ENCODE peak calls at places on chromosomes 6 and 20, in four cellular contexts. Y is pancreas; Z is OCI-LY7; A is effector memory CD4-positive, alpha-beta T cell. P is an unnamed sample.

GRCh38 chr6:56719310-56719709 is 76.6 kb upstream of the DST start:
- DNase-seq in A (no peak), Y (no peak), Z (no peak), P (no peak)

GRCh38 chr6:2396856-2397640 is 151.6 kb upstream of the GMDS start:
- DNase-seq in Z (no peak), Y (no peak), A (no peak), P (no peak)

GRCh38 chr20:61742097-61742805 is 323.4 kb downstream of the TAF4 start:
- DNase-seq in Z (peak; percentile 3), Y (no peak), A (no peak), P (no peak)

GRCh38 chr20:14521436-14521835 is 184.0 kb upstream of the FLRT3 start:
- DNase-seq in Y (no peak), A (no peak), Z (no peak), P (no peak)

GRCh38 chr6:105991561-105992314 is 94.4 kb upstream of the PRDM1 start:
- DNase-seq in A (no peak), Z (peak; percentile 31), Y (no peak), P (no peak)

GRCh38 chr6:153084393-153084792 is 46.7 kb downstream of the RGS17 start:
- DNase-seq in Y (no peak), Z (no peak), A (no peak), P (no peak)

GRCh38 chr20:44738779-44739477 is 6.7 kb upstream of the KCNK15 start:
- DNase-seq in Y (peak; percentile 85), A (peak; percentile 7), Z (peak; percentile 91), P (no peak)

GRCh38 chr20:52087471-52087870 is 104.1 kb downstream of the ZFP64 start:
- DNase-seq in A (no peak), Y (no peak), Z (no peak), P (no peak)

GRCh38 chr6:149847943-149848267 is 16.3 kb downstream of the LRP11 start:
- DNase-seq in A (no peak), Y (no peak), Z (no peak), P (no peak)

GRCh38 chr20:10079964-10080363 is 45.2 kb downstream of the ANKEF1 start:
- DNase-seq in Z (no peak), A (no peak), Y (no peak), P (no peak)

GRCh38 chr6:1336246-1336843 is 24.4 kb downstream of the FOXQ1 start:
- DNase-seq in A (no peak), Z (no peak), Y (peak; percentile 85), P (peak; percentile 83)

GRCh38 chr6:150250826-150251225 is 108.0 kb downstream of the PPP1R14C start:
- DNase-seq in Y (no peak), A (no peak), Z (no peak), P (no peak)

GRCh38 chr6:35213824-35214756 is at the start of gene SCUBE3:
- DNase-seq in Z (no peak), A (no peak), Y (peak; percentile 14), P (no peak)

GRCh38 chr6:11241793-11242201 is 9.3 kb upstream of the NEDD9 start:
- DNase-seq in Y (peak; percentile 81), A (no peak), Z (no peak), P (no peak)

GRCh38 chr6:10401632-10402223 is 13.1 kb downstream of the TFAP2A start:
- DNase-seq in Y (no peak), A (no peak), Z (no peak), P (no peak)

GRCh38 chr20:33351696-33352095 is 49.6 kb downstream of the CDK5RAP1 start:
- DNase-seq in Z (no peak), Y (no peak), A (no peak), P (no peak)

GRCh38 chr20:48738399-48739304 is 89.1 kb downstream of the PREX1 start:
- DNase-seq in Z (peak; percentile 39), Y (no peak), A (peak; percentile 21), P (no peak)

GRCh38 chr6:41584668-41585205 is 38.6 kb downstream of the FOXP4 start:
- DNase-seq in Y (peak; percentile 72), A (no peak), Z (no peak), P (no peak)

GRCh38 chr6:15336905-15337583 is 91.2 kb downstream of the JARID2 start:
- DNase-seq in Z (no peak), A (no peak), Y (no peak), P (no peak)

GRCh38 chr6:88263591-88263990 is 97.4 kb upstream of the CNR1 start:
- DNase-seq in Y (no peak), Z (no peak), A (no peak), P (no peak)

GRCh38 chr6:33692760-33693158 is 18.7 kb downstream of the UQCC2 start:
- DNase-seq in Y (no peak), A (peak; percentile 68), Z (no peak), P (no peak)

GRCh38 chr20:53883098-53883762 is 187.2 kb downstream of the BCAS1 start:
- DNase-seq in Y (no peak), A (no peak), Z (no peak), P (no peak)

GRCh38 chr6:127564761-127565160 is 12.2 kb upstream of the C6orf58 start:
- DNase-seq in Z (no peak), Y (no peak), A (no peak), P (no peak)

GRCh38 chr6:23013776-23014175 is 444.4 kb downstream of the HDGFL1 start:
- DNase-seq in A (no peak), Z (no peak), Y (no peak), P (no peak)

GRCh38 chr6:169723200-169723909 is 945 bp downstream of the PHF10 start:
- DNase-seq in A (peak; percentile 55), Y (peak; percentile 79), Z (peak; percentile 79), P (peak; percentile 93)

GRCh38 chr6:13953061-13953705 is 28.4 kb downstream of the RNF182 start:
- DNase-seq in A (no peak), Z (no peak), Y (no peak), P (no peak)

GRCh38 chr6:21590345-21590744 is 3.2 kb upstream of the SOX4 start:
- DNase-seq in A (no peak), Z (no peak), Y (no peak), P (no peak)

GRCh38 chr6:75202676-75203131 is 3.1 kb downstream of the COL12A1 start:
- DNase-seq in A (no peak), Z (no peak), Y (no peak), P (no peak)

GRCh38 chr20:15699431-15700146 is 873.7 kb downstream of the KIF16B start:
- DNase-seq in Z (peak; percentile 1), Y (no peak), A (no peak), P (no peak)

GRCh38 chr6:43842231-43842794 is 72.3 kb downstream of the VEGFA start:
- DNase-seq in A (no peak), Z (no peak), Y (no peak), P (no peak)
- H3K27ac ChIP-seq in A (no peak overlapping the region), Z (no peak overlapping the region), Y (no peak overlapping the region), P (no peak overlapping the region)

GRCh38 chr6:134689177-134689576 is 260.7 kb downstream of the ALDH8A1 start:
- DNase-seq in A (no peak), Z (no peak), Y (no peak), P (no peak)
- H3K27ac ChIP-seq in A (no peak overlapping the region), Z (no peak overlapping the region), Y (no peak overlapping the region), P (no peak overlapping the region)

GRCh38 chr6:97069363-97069762 is 144.8 kb downstream of the KLHL32 start:
- DNase-seq in Y (no peak), A (no peak), Z (no peak), P (no peak)

GRCh38 chr6:97066056-97066455 is 141.5 kb downstream of the KLHL32 start:
- DNase-seq in Z (no peak), Y (no peak), A (no peak), P (no peak)

GRCh38 chr6:97067045-97067444 is 142.5 kb downstream of the KLHL32 start:
- DNase-seq in Z (no peak), A (no peak), Y (no peak), P (no peak)

GRCh38 chr6:97064578-97064977 is 140.1 kb downstream of the KLHL32 start:
- DNase-seq in Z (no peak), Y (no peak), A (no peak), P (no peak)

DNA sequence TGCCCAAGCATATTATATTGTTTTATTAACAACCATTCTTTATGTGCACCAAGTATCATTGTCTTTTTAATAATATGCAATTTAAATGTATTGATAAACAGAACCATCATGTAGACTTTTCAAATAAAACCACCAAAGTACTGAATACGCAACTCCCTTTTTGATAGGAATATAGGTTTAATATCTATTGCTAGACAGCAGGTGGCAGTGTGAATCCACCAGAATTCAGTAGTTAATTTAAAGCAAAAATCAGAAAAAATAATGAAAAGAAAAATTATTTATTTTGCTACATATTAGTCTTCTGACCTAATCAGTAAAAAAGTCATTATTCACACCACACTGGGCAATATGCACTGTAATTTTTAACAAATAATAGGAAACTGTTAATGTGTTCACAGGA is 143.7 kb downstream of the KLHL32 start:
- DNase-seq in Z (peak; percentile 43), Y (no peak), A (no peak), P (no peak)
- H3K27ac ChIP-seq in Z (no peak overlapping the region), Y (no peak overlapping the region), A (no peak overlapping the region), P (no peak overlapping the region)

DNA sequence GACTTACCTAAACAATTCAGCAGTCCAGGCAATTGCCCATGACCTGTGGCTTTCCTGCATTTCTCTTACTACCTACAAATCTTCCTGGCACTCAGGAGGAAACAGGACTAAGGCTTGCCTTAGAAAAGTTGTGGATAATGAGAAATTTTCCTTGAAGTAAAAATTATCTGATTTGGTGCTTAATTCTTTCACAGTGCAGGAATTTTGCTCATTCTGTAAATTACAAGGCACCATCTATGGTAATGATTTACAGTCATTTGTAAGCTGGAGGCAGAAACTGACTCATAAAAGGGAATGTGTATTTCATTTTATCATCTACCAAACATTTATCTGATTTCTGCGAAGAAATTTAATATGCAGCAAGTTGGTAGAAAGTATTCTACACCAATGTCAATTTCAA is 211.5 kb upstream of the FKBP1C start:
- DNase-seq in A (no peak), Y (no peak), Z (no peak), P (no peak)
- H3K27ac ChIP-seq in A (no peak overlapping the region), Y (no peak overlapping the region), Z (no peak overlapping the region), P (no peak overlapping the region)

P was measured in esophagus muscularis mucosa.